ENCODE peak calls at places on chromosomes 2 and 18, in five cellular contexts. C is iPS DF 6.9, J is right cardiac atrium, Q is sigmoid colon, R is pancreas. L is an unnamed sample.

GRCh38 chr2:39546937-39547336 is 109.9 kb upstream of the MAP4K3 start:
- DNase-seq in C (no peak), J (no peak), Q (no peak), R (no peak), L (no peak)

GRCh38 chr2:69797836-69798465 is 31.5 kb upstream of the GMCL1 start:
- DNase-seq in C (no peak), J (no peak), Q (no peak), R (no peak), L (no peak)

GRCh38 chr2:232966122-232966521 is 46.9 kb downstream of the NGEF start:
- DNase-seq in C (peak; percentile 11), J (no peak), Q (no peak), R (no peak), L (no peak)

GRCh38 chr18:44182363-44182762 is 498.3 kb upstream of the SETBP1 start:
- DNase-seq in C (no peak), J (no peak), Q (no peak), R (no peak), L (no peak)

GRCh38 chr2:71880287-71880686 is 267.4 kb downstream of the CYP26B1 start:
- DNase-seq in C (no peak), J (no peak), Q (no peak), R (no peak), L (no peak)

GRCh38 chr2:96556441-96557330 is 20.1 kb downstream of the ARID5A start:
- DNase-seq in C (no peak), J (no peak), Q (no peak), R (no peak), L (peak; percentile 61)

GRCh38 chr2:30666307-30666874 is 140.9 kb downstream of the CAPN13 start:
- DNase-seq in C (no peak), J (no peak), Q (peak; percentile 85), R (no peak), L (no peak)

GRCh38 chr2:180823546-180824141 is 156.8 kb upstream of the UBE2E3 start:
- DNase-seq in C (no peak), J (no peak), Q (no peak), R (no peak), L (no peak)

GRCh38 chr18:62399306-62399705 is 74.2 kb downstream of the TNFRSF11A start:
- DNase-seq in C (no peak), J (no peak), Q (no peak), R (no peak), L (no peak)

GRCh38 chr2:241417626-241418025 is 61.5 kb downstream of the FARP2 start:
- DNase-seq in C (no peak), J (no peak), Q (no peak), R (no peak), L (no peak)

GRCh38 chr2:177250461-177250860 is 14.1 kb downstream of the NFE2L2 start:
- DNase-seq in C (no peak), J (no peak), Q (no peak), R (no peak), L (no peak)

GRCh38 chr2:177246000-177246399 is 18.5 kb downstream of the NFE2L2 start:
- DNase-seq in C (no peak), J (no peak), Q (no peak), R (no peak), L (no peak)

GRCh38 chr2:177251165-177251542 is 13.4 kb downstream of the NFE2L2 start:
- DNase-seq in C (no peak), J (no peak), Q (no peak), R (no peak), L (no peak)

GRCh38 chr2:177247693-177248262 is 16.7 kb downstream of the NFE2L2 start:
- DNase-seq in C (no peak), J (no peak), Q (no peak), R (no peak), L (no peak)

GRCh38 chr2:177249038-177249437 is 15.5 kb downstream of the NFE2L2 start:
- DNase-seq in C (no peak), J (no peak), Q (no peak), R (no peak), L (no peak)
- H3K4me3 ChIP-seq in C (no peak overlapping the region), J (no peak overlapping the region), Q (no peak overlapping the region), R (no peak overlapping the region), L (no peak overlapping the region)

GRCh38 chr2:137800386-137800785 is 163.9 kb upstream of the HNMT start:
- DNase-seq in C (no peak), J (no peak), Q (no peak), R (no peak), L (no peak)
- H3K4me3 ChIP-seq in C (no peak overlapping the region), J (no peak overlapping the region), Q (no peak overlapping the region), R (no peak overlapping the region), L (no peak overlapping the region)

GRCh38 chr18:23970161-23971153 is 44.1 kb upstream of the TTC39C start:
- DNase-seq in C (no peak), J (no peak), Q (no peak), R (no peak), L (no peak)
- H3K4me3 ChIP-seq in C (no peak overlapping the region), J (no peak overlapping the region), Q (no peak overlapping the region), R (no peak overlapping the region), L (no peak overlapping the region)

GRCh38 chr2:65351948-65352595 is 80.3 kb downstream of the SPRED2 start:
- DNase-seq in C (no peak), J (no peak), Q (no peak), R (no peak), L (no peak)

GRCh38 chr2:65350714-65351113 is 81.7 kb downstream of the SPRED2 start:
- DNase-seq in C (no peak), J (no peak), Q (no peak), R (no peak), L (no peak)

GRCh38 chr2:65347913-65348312 is 84.5 kb downstream of the SPRED2 start:
- DNase-seq in C (no peak), J (no peak), Q (no peak), R (no peak), L (no peak)

GRCh38 chr2:65351234-65351947 is 81.0 kb downstream of the SPRED2 start:
- DNase-seq in C (no peak), J (peak; percentile 30), Q (no peak), R (no peak), L (no peak)

DNA sequence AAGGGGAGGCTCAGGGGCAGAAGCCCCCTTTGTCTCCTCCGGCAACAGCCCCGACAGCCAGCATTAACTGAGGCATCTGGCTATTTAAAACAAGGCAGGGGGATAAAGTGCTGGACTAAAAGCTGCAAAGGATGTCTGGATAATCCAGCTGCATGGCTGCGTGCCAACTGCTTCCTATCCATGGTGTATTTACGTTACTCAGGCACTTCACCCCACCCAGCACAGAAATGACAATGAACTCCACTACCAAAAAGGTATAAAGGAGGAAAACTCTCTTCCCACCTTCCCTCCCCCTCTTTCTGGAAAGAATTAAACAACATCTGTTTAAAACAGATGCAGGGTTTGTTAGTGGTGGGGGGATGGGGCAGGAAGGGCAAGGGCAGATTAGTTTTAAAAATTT is 82.5 kb downstream of the SPRED2 start:
- DNase-seq in C (no peak), J (peak; percentile 63), Q (peak; percentile 79), R (no peak), L (peak; percentile 74)
- H3K4me3 ChIP-seq in C (no peak overlapping the region), J (no peak overlapping the region), Q (no peak overlapping the region), R (no peak overlapping the region), L (no peak overlapping the region)

DNA sequence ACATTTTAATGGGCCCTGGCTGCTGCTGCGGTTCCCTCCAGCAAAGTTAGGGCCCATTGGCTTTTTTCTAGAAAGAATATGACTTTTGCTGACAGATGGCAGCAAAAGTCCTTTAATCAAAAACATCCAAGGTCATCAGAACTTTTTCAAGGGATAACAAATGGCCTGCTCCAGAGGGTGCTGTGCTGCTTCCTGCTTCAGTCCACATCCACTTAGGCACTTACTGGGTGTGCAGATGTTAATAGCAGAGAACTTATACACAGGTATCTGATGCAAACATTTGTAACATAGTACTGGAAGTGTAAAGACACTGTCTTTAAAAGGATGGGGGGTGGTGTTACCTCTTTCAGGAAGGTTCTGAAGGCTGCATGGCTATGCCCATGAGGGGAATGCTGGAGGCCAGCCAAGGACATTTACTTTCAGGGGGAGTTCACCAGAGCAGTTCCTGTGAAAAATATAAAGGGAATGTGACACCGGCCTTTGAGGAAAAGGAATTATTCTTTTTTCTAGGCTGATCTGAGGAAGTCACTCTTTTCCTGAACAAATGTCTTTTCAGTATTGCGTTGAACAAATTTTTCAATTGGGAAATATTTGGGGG is 5.6 kb downstream of the HOXD8 start:
- DNase-seq in C (no peak), J (no peak), Q (peak; percentile 65), R (no peak), L (no peak)
- H3K4me3 ChIP-seq in C (no peak overlapping the region), J (no peak overlapping the region), Q (no peak overlapping the region), R (no peak overlapping the region), L (no peak overlapping the region)

GRCh38 chr18:7957297-7957696 is 390.2 kb downstream of the PTPRM start:
- DNase-seq in C (no peak), J (no peak), Q (no peak), R (no peak), L (no peak)

GRCh38 chr18:7955175-7955574 is 388.1 kb downstream of the PTPRM start:
- DNase-seq in C (no peak), J (no peak), Q (no peak), R (no peak), L (no peak)

GRCh38 chr18:7954229-7954628 is 387.1 kb downstream of the PTPRM start:
- DNase-seq in C (no peak), J (no peak), Q (no peak), R (no peak), L (no peak)

GRCh38 chr18:7958897-7959146 is 391.7 kb downstream of the PTPRM start:
- DNase-seq in C (no peak), J (no peak), Q (no peak), R (no peak), L (no peak)

DNA sequence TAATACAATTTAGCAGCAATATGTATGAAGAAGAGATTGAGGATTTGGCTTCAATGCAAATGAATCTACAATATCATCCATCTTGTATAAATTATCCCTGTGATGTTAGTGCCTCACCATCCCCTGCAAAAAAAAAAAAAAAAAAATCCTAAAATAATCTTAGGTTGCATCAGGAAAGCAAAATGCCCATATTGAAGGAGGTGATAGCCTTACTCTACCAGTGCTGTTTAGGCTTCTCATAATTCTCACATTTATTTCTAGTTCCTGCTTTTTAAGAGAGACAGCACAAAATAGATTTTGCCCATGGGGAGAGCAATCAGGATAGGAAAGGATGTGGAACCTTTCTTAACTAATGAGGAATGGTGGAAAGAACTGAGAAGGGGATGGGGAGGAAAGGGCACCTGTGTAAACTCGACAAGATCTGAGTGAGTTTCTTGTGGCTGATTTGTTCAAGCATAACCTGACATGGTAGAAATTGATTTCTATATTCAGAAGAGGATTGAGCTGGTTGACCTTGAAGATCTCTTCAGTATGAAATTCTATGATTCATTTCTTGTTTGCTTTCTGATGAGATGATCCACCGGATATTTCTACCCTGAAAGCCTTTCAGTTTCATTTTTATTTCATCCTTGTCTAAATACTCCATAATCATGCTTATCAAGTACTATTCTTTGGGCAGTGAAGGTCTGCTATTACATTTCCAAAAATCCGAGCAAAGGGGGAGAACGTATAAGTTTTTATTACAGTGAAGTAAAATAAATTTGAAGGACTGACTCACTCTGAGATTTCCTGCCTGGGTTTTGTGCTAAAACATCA is 391.2 kb downstream of the PTPRM start:
- DNase-seq in C (no peak), J (no peak), Q (no peak), R (no peak), L (no peak)
- H3K4me3 ChIP-seq in C (no peak overlapping the region), J (peak overlapping the region; percentile 19), Q (no peak overlapping the region), R (no peak overlapping the region), L (no peak overlapping the region)